ENCODE peak calls at places on chromosomes 12 and 14, in six cellular contexts. P is astrocyte, D is sigmoid colon, K is H9, T is K562, B is HCT116. J is an unnamed sample. For H3K4me1, the result is how much of the 10 kb centered on the place peaks cover.

GRCh38 chr12:132262256-132263060 is 66.9 kb downstream of the GALNT9 start:
- DNase-seq in T (peak), B (no peak), D (no peak), P (no peak), K (no peak), J (no peak)

GRCh38 chr14:100203146-100203545 is 35.8 kb upstream of the YY1 start:
- DNase-seq in K (no peak), P (no peak), D (no peak), B (no peak), T (no peak), J (no peak)

GRCh38 chr14:38290601-38291190 is 34.8 kb upstream of the CLEC14A start:
- DNase-seq in D (no peak), K (no peak), P (peak), T (no peak), B (no peak), J (no peak)

GRCh38 chr14:73764881-73765280 is 50.7 kb upstream of the PNMA1 start:
- DNase-seq in B (no peak), K (no peak), P (no peak), T (no peak), D (peak), J (no peak)

GRCh38 chr12:107359382-107359781 is 266.0 kb upstream of the CRY1 start:
- DNase-seq in B (no peak), D (no peak), K (no peak), T (no peak), P (peak), J (no peak)

GRCh38 chr14:65588426-65589140 is 176.1 kb downstream of the FUT8 start:
- DNase-seq in D (no peak), B (no peak), T (no peak), K (no peak), P (peak), J (no peak)

GRCh38 chr14:24037658-24038037 is 14.2 kb upstream of the CARMIL3 start:
- DNase-seq in T (no peak), D (no peak), B (no peak), P (no peak), K (no peak), J (no peak)

GRCh38 chr14:37708481-37708880 is 113.1 kb downstream of the TTC6 start:
- DNase-seq in T (no peak), P (peak), B (no peak), K (no peak), D (no peak), J (no peak)

GRCh38 chr14:104805326-104805678 is 4.4 kb downstream of the ZBTB42 start:
- DNase-seq in T (peak), P (peak), D (no peak), B (peak), K (no peak), J (no peak)

GRCh38 chr12:65825573-65826512 is 1.6 kb downstream of the HMGA2 start:
- DNase-seq in K (peak), P (peak), T (no peak), B (no peak), D (peak), J (no peak)

GRCh38 chr12:44331269-44331668 is 495.4 kb downstream of the TMEM117 start:
- DNase-seq in K (no peak), T (no peak), D (no peak), P (no peak), B (no peak), J (no peak)

GRCh38 chr12:107440596-107440995 is 245.0 kb upstream of the PWP1 start:
- DNase-seq in B (no peak), P (no peak), T (no peak), K (no peak), D (no peak), J (no peak)

GRCh38 chr14:68491793-68492192 is 301.1 kb downstream of the ZFP36L1 start:
- DNase-seq in D (no peak), K (no peak), P (no peak), B (no peak), T (no peak), J (no peak)

GRCh38 chr14:51938137-51938536 is 51.2 kb upstream of the RTRAF start:
- DNase-seq in P (no peak), D (no peak), T (no peak), B (no peak), K (no peak), J (no peak)

GRCh38 chr14:100374891-100375272 is 51.7 kb downstream of the SLC25A47 start:
- DNase-seq in D (no peak), K (no peak), B (no peak), P (no peak), T (no peak), J (no peak)

GRCh38 chr12:50572275-50572674 is 67.5 kb downstream of the DIP2B start:
- DNase-seq in T (no peak), D (no peak), P (peak), B (no peak), K (no peak), J (no peak)

GRCh38 chr12:6960291-6961277 is 9.4 kb downstream of the PTPN6 start:
- DNase-seq in B (no peak), T (no peak), D (peak), K (no peak), P (peak), J (no peak)

GRCh38 chr14:74917646-74918081 is 5.4 kb downstream of the RPS6KL1 start:
- DNase-seq in D (peak), T (no peak), K (no peak), P (peak), B (no peak), J (no peak)

GRCh38 chr12:98635657-98636323 is 8.8 kb downstream of the IKBIP start:
- DNase-seq in P (peak), T (no peak), K (no peak), D (no peak), B (peak), J (no peak)

GRCh38 chr14:61121293-61121897 is 140.3 kb downstream of the SLC38A6 start:
- DNase-seq in D (no peak), P (no peak), K (no peak), B (no peak), T (no peak), J (no peak)

GRCh38 chr12:49974231-49974675 is 1.5 kb downstream of the AQP6 start:
- DNase-seq in D (peak), P (peak), K (peak), T (peak), B (no peak), J (no peak)

GRCh38 chr14:38210587-38211257 is 3.0 kb downstream of the SSTR1 start:
- DNase-seq in T (no peak), K (no peak), B (no peak), D (no peak), P (peak), J (no peak)

GRCh38 chr12:112381421-112381897 is 772 bp downstream of the HECTD4 start:
- DNase-seq in T (no peak), D (no peak), K (peak), B (no peak), P (no peak), J (peak)

GRCh38 chr14:68314642-68315041 is 478.2 kb downstream of the ZFP36L1 start:
- DNase-seq in K (no peak), P (no peak), T (no peak), B (no peak), D (no peak), J (no peak)

GRCh38 chr12:21183721-21184275 is 52.8 kb downstream of the SLCO1B1 start:
- DNase-seq in P (peak), T (no peak), K (no peak), D (no peak), B (no peak), J (no peak)

GRCh38 chr12:27644446-27644845 is 51.8 kb upstream of the REP15 start:
- DNase-seq in P (peak), K (no peak), T (no peak), B (no peak), D (no peak), J (no peak)

GRCh38 chr12:117098361-117099217 is 627 bp downstream of the TESC start:
- DNase-seq in T (peak), P (no peak), B (no peak), D (peak), K (no peak), J (peak)

GRCh38 chr12:76153616-76154015 is 69.1 kb upstream of the NAP1L1 start:
- DNase-seq in K (no peak), D (no peak), T (no peak), B (no peak), P (no peak), J (no peak)

GRCh38 chr12:129258781-129259318 is 405.6 kb downstream of the GLT1D1 start:
- DNase-seq in D (no peak), P (peak), T (no peak), K (no peak), B (no peak), J (peak)

GRCh38 chr14:41295734-41296133 is 310.9 kb upstream of the LRFN5 start:
- DNase-seq in B (no peak), K (no peak), P (no peak), D (no peak), T (no peak), J (no peak)

GRCh38 chr12:28963554-28963953 is 185.5 kb upstream of the FAR2 start:
- DNase-seq in D (no peak), P (peak), K (no peak), T (no peak), B (peak), J (no peak)

GRCh38 chr14:91398192-91398591 is 19.4 kb downstream of the CCDC88C start:
- DNase-seq in P (no peak), T (no peak), B (no peak), K (no peak), D (no peak), J (no peak)
- H3K4me1 ChIP-seq in P (under half), T (under half), B (under half), K (under half), D (under half), J (half or more)

GRCh38 chr12:52395761-52396434 is 10.2 kb downstream of the KRT82 start:
- DNase-seq in T (peak), K (peak), D (peak), B (peak), P (no peak), J (no peak)
- TF ChIP-seq CTCF in T (peak), K (peak), D (no peak), B (peak), P (no peak), J (no peak)

GRCh38 chr12:52149182-52149641 is 42.6 kb downstream of the KRT80 start:
- DNase-seq in D (peak), B (no peak), K (no peak), P (no peak), T (no peak), J (no peak)
- H3K4me1 ChIP-seq in D (under half), B (half or more), K (under half), P (half or more), T (under half), J (under half)

GRCh38 chr12:79001404-79001803 is 136.8 kb downstream of the SYT1 start:
- DNase-seq in T (no peak), K (no peak), B (no peak), D (no peak), P (no peak), J (no peak)

GRCh38 chr12:79008591-79008990 is 144.0 kb downstream of the SYT1 start:
- DNase-seq in T (no peak), K (no peak), P (no peak), B (no peak), D (no peak), J (no peak)

GRCh38 chr12:79000501-79000900 is 135.9 kb downstream of the SYT1 start:
- DNase-seq in P (no peak), K (no peak), D (no peak), T (no peak), B (no peak), J (no peak)

GRCh38 chr12:79006306-79006705 is 141.7 kb downstream of the SYT1 start:
- DNase-seq in D (no peak), P (peak), T (no peak), K (no peak), B (peak), J (no peak)
- TF ChIP-seq CTCF in D (no peak), P (no peak), T (no peak), K (peak), B (peak), J (peak)

GRCh38 chr12:46556105-46556559 is 183.6 kb upstream of the SLC38A2 start:
- DNase-seq in B (peak), T (no peak), K (no peak), P (peak), D (no peak), J (no peak)
- H3K4me1 ChIP-seq in B (half or more), T (under half), K (under half), P (under half), D (under half), J (under half)

J was measured in DND-41.